ENCODE peak calls at places on chromosomes 13 and 19, in four cellular contexts. F, P, A and I are unnamed samples.
A peak's percentile ranks its signal among the peaks of the same experiment; 100 is the strongest.

GRCh38 chr19:3479177-3479818 is 1.0 kb downstream of the SMIM24 start:
- DNase-seq in F (no peak), P (peak; percentile 91), A (no peak), I (no peak)

GRCh38 chr19:40302224-40303011 is 17.3 kb upstream of the AKT2 start:
- DNase-seq in F (no peak), P (no peak), A (no peak), I (no peak)

GRCh38 chr19:31350693-31351211 is 1.5 kb upstream of the TSHZ3 start:
- DNase-seq in F (no peak), P (peak; percentile 82), A (no peak), I (no peak)

GRCh38 chr13:33263484-33263883 is 22.1 kb downstream of the STARD13 start:
- DNase-seq in F (no peak), P (no peak), A (no peak), I (no peak)

GRCh38 chr13:75825161-75825560 is 189.0 kb downstream of the LMO7 start:
- DNase-seq in F (no peak), P (no peak), A (no peak), I (peak; percentile 23)

GRCh38 chr13:95882121-95882520 is 171.1 kb downstream of the UGGT2 start:
- DNase-seq in F (no peak), P (no peak), A (no peak), I (no peak)

GRCh38 chr19:44003461-44004134 is 841 bp downstream of the ZNF230 start:
- DNase-seq in F (no peak), P (peak; percentile 18), A (peak; percentile 8), I (no peak)

GRCh38 chr19:18306903-18307681 is 15.8 kb downstream of the LSM4 start:
- DNase-seq in F (no peak), P (no peak), A (no peak), I (no peak)

GRCh38 chr13:113741101-113741731 is 17.8 kb upstream of the TMEM255B start:
- DNase-seq in F (peak; percentile 48), P (no peak), A (no peak), I (no peak)

GRCh38 chr13:98143601-98144500 is 957 bp downstream of the FARP1 start:
- DNase-seq in F (no peak), P (no peak), A (no peak), I (no peak)

GRCh38 chr19:3753631-3754410 is 7.7 kb downstream of the APBA3 start:
- DNase-seq in F (no peak), P (no peak), A (no peak), I (no peak)

GRCh38 chr19:50838239-50838638 is 4.9 kb upstream of the KLK15 start:
- DNase-seq in F (no peak), P (no peak), A (no peak), I (no peak)

GRCh38 chr13:52001120-52001731 is 10.0 kb downstream of the ATP7B start:
- DNase-seq in F (no peak), P (peak; percentile 39), A (peak; percentile 59), I (no peak)

GRCh38 chr13:86830046-86830445 is 841.1 kb upstream of the SLITRK5 start:
- DNase-seq in F (no peak), P (no peak), A (no peak), I (no peak)

GRCh38 chr19:13401388-13401787 is 104.9 kb downstream of the CACNA1A start:
- DNase-seq in F (no peak), P (peak; percentile 69), A (peak; percentile 2), I (peak; percentile 46)

GRCh38 chr19:45440873-45441654 is 17.3 kb upstream of the ERCC1 start:
- DNase-seq in F (no peak), P (peak; percentile 53), A (no peak), I (no peak)

GRCh38 chr19:34254552-34255432 is at the start of gene GARRE1:
- DNase-seq in F (peak; percentile 21), P (peak; percentile 90), A (no peak), I (no peak)

GRCh38 chr13:95707442-95708389 is 30.8 kb downstream of the DNAJC3 start:
- DNase-seq in F (no peak), P (no peak), A (no peak), I (no peak)

GRCh38 chr19:18932216-18932841 is 8.7 kb downstream of the HOMER3 start:
- DNase-seq in F (no peak), P (peak; percentile 98), A (no peak), I (peak; percentile 99)

GRCh38 chr19:34316741-34317241 is 48.2 kb upstream of the GPI start:
- DNase-seq in F (no peak), P (peak; percentile 38), A (no peak), I (no peak)

GRCh38 chr13:99027260-99027659 is 49.4 kb upstream of the DOCK9 start:
- DNase-seq in F (no peak), P (peak; percentile 13), A (no peak), I (no peak)

GRCh38 chr13:47038196-47038595 is 141.3 kb upstream of the HTR2A start:
- DNase-seq in F (no peak), P (no peak), A (no peak), I (no peak)

GRCh38 chr19:50719566-50719965 is at the start of gene SHANK1:
- DNase-seq in F (no peak), P (peak; percentile 75), A (no peak), I (no peak)

GRCh38 chr19:50669319-50670101 is 20.3 kb downstream of the C19orf81 start:
- DNase-seq in F (peak; percentile 16), P (peak; percentile 73), A (no peak), I (peak; percentile 67)

GRCh38 chr19:48415395-48415794 is 21.9 kb downstream of the GRIN2D start:
- DNase-seq in F (no peak), P (peak; percentile 88), A (peak; percentile 52), I (peak; percentile 97)

GRCh38 chr13:45456196-45456972 is 8.4 kb upstream of the COG3 start:
- DNase-seq in F (no peak), P (no peak), A (no peak), I (no peak)

GRCh38 chr19:4337906-4338440 is 654 bp downstream of the STAP2 start:
- DNase-seq in F (no peak), P (peak; percentile 17), A (peak; percentile 76), I (no peak)

GRCh38 chr13:99120751-99121150 is 79.9 kb upstream of the UBAC2 start:
- DNase-seq in F (no peak), P (no peak), A (no peak), I (no peak)

GRCh38 chr19:32652893-32653625 is 21.9 kb downstream of the ANKRD27 start:
- DNase-seq in F (no peak), P (no peak), A (no peak), I (no peak)

GRCh38 chr19:34461375-34462100 is 20.0 kb upstream of the WTIP start:
- DNase-seq in F (no peak), P (no peak), A (no peak), I (no peak)

GRCh38 chr19:38729653-38730469 is 14.4 kb downstream of the CAPN12 start:
- DNase-seq in F (no peak), P (peak; percentile 66), A (peak; percentile 57), I (peak; percentile 54)

DNA sequence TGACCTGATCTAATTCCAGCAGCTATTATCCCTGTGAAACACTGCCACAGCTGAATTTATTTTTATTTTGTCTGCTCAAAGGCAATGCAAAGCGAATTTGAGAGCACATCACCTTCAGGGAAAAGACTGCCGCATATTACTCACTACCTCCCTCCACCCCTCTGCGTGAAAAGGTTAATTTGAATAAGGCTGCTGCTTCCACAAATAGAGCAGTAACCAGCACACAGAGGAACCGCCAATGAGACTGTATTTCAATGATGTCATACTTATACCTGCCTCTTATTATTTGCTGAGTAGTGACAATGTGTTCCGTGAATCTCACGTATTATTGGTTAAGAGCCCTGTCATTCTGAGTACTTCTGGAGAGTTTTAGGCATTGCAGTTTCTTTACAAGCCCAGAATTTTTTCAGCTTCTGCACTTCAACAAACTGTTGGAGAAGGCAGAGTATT is 156.1 kb upstream of the KLF12 start:
- DNase-seq in F (no peak), P (no peak), A (peak; percentile 9), I (no peak)
- TF ChIP-seq GABPA in F (no peak), P (no peak), A (no peak), I (no peak)

GRCh38 chr13:104869501-104869900 is 1666.0 kb downstream of the EFNB2 start:
- DNase-seq in F (peak; percentile 57), P (no peak), A (no peak), I (no peak)

GRCh38 chr13:104868806-104869205 is 1666.7 kb downstream of the EFNB2 start:
- DNase-seq in F (no peak), P (no peak), A (no peak), I (no peak)

GRCh38 chr13:104871456-104871855 is 1664.0 kb downstream of the EFNB2 start:
- DNase-seq in F (peak; percentile 44), P (no peak), A (no peak), I (no peak)

GRCh38 chr13:104875008-104875762 is 1660.3 kb downstream of the EFNB2 start:
- DNase-seq in F (no peak), P (no peak), A (no peak), I (no peak)

DNA sequence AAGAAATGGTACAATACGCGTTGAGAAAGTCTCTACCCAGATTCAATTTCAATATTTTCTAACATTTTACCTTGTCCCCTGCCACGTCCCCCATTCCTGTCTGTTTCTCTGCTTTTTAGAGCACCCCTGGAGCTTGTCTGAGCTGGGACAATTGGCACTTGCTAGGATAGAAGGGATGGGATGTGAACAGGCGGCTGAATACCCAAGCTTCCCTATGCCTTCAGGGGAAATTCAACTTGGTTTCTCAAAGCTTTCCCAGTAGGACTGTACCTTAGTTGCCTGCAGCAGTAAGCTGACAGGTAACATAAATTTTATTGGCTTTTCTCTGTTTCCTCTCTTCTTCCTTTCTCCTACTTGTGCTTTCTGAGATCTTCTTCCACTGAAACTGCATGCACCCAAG is 1663.3 kb downstream of the EFNB2 start:
- DNase-seq in F (no peak), P (no peak), A (no peak), I (no peak)
- TF ChIP-seq GABPA in F (no peak), P (no peak), A (no peak), I (no peak)

GRCh38 chr19:55697069-55697440 is 22.0 kb downstream of the EPN1 start:
- DNase-seq in F (no peak), P (no peak), A (no peak), I (no peak)

GRCh38 chr19:55699221-55699620 is 24.2 kb downstream of the EPN1 start:
- DNase-seq in F (no peak), P (no peak), A (no peak), I (no peak)

GRCh38 chr19:55696301-55697068 is 21.5 kb downstream of the EPN1 start:
- DNase-seq in F (no peak), P (no peak), A (no peak), I (no peak)

GRCh38 chr19:55697698-55698097 is 22.7 kb downstream of the EPN1 start:
- DNase-seq in F (no peak), P (no peak), A (no peak), I (no peak)

DNA sequence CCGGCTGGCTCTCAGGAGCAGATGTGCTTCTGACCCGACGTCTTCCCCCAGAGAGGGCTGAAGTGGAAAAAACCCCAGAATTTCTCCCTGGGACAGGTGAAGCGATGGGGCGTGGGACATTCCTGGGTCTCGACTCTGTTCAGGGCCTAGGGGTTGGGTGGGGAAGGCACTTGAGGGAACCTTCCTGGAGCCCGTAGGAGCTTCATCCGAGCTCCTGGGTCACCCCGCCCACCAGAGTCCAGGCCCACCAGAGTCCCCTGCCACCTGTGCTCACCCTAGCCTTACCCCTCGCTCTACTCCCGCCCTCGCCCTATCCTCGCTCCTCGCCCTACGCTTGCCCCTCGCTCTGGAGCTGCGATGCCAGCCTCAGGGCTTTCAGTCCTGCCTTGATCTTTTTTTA is 23.2 kb downstream of the EPN1 start:
- DNase-seq in F (no peak), P (no peak), A (no peak), I (no peak)
- TF ChIP-seq GABPA in F (no peak), P (no peak), A (no peak), I (no peak)

GRCh38 chr19:47357788-47358680 is 8.9 kb downstream of the DHX34 start:
- DNase-seq in F (no peak), P (no peak), A (peak; percentile 22), I (no peak)

GRCh38 chr19:47362321-47362720 is 13.2 kb downstream of the DHX34 start:
- DNase-seq in F (no peak), P (no peak), A (no peak), I (no peak)

GRCh38 chr19:47363758-47364529 is 14.8 kb downstream of the DHX34 start:
- DNase-seq in F (no peak), P (no peak), A (no peak), I (no peak)
- TF ChIP-seq GABPA in F (no peak), P (no peak), A (no peak), I (no peak)